ENCODE peak calls at places on chromosomes 4 and X, in ten cellular contexts. B is BE2C, X is neural progenitor cell, J is psoas muscle, K is PC-9, A is AG04450, D is spleen, Z is H9, Y is lung, R is uterus. S is an unnamed sample. For H3K9me3 and H3K27me3, the result is how much of the 10 kb centered on the place peaks cover.

GRCh38 chrX:154515803-154516654 is at the start of gene FAM3A:
- DNase-seq in B (peak), X (peak), J (peak), K (peak), A (peak), D (peak), Z (peak), Y (peak), R (peak), S (peak)

GRCh38 chrX:121823406-121823805 is 776.0 kb downstream of the GLUD2 start:
- DNase-seq in B (no peak), X (no peak), J (no peak), K (no peak), A (no peak), D (no peak), Z (peak), Y (no peak), R (no peak), S (no peak)

GRCh38 chr4:145935253-145936141 is 3.1 kb downstream of the ZNF827 start:
- DNase-seq in B (peak), X (peak), J (peak), K (no peak), A (no peak), D (no peak), Z (peak), Y (no peak), R (peak), S (no peak)

GRCh38 chr4:149997881-149998421 is 80.3 kb upstream of the DCLK2 start:
- DNase-seq in B (no peak), X (no peak), J (no peak), K (peak), A (no peak), D (no peak), Z (no peak), Y (no peak), R (no peak), S (no peak)

GRCh38 chrX:53481816-53482485 is 47.8 kb upstream of the HSD17B10 start:
- DNase-seq in B (peak), X (peak), J (peak), K (peak), A (peak), D (no peak), Z (peak), Y (peak), R (no peak), S (peak)

GRCh38 chr4:7159923-7160322 is 32.4 kb upstream of the SORCS2 start:
- DNase-seq in B (no peak), X (no peak), J (no peak), K (no peak), A (no peak), D (no peak), Z (peak), Y (no peak), R (no peak), S (no peak)

GRCh38 chr4:47313396-47313795 is 150.1 kb downstream of the COMMD8 start:
- DNase-seq in B (no peak), X (no peak), J (no peak), K (no peak), A (no peak), D (no peak), Z (no peak), Y (no peak), R (no peak), S (no peak)

GRCh38 chr4:76738081-76738931 is 159.6 kb downstream of the SOWAHB start:
- DNase-seq in B (no peak), X (no peak), J (no peak), K (no peak), A (peak), D (no peak), Z (no peak), Y (no peak), R (peak), S (no peak)

GRCh38 chrX:114619874-114620273 is 36.0 kb downstream of the HTR2C start:
- DNase-seq in B (peak), X (no peak), J (no peak), K (no peak), A (no peak), D (no peak), Z (no peak), Y (no peak), R (no peak), S (no peak)

GRCh38 chrX:46628406-46629371 is 55.1 kb downstream of the CHST7 start:
- DNase-seq in B (no peak), X (no peak), J (peak), K (no peak), A (peak), D (no peak), Z (no peak), Y (peak), R (peak), S (no peak)

GRCh38 chrX:20320461-20321159 is 53.9 kb upstream of the RPS6KA3 start:
- DNase-seq in B (no peak), X (no peak), J (no peak), K (no peak), A (no peak), D (peak), Z (no peak), Y (no peak), R (no peak), S (peak)

GRCh38 chr4:3346146-3346545 is 53.3 kb downstream of the RGS12 start:
- DNase-seq in B (peak), X (peak), J (no peak), K (peak), A (peak), D (no peak), Z (no peak), Y (peak), R (no peak), S (no peak)

GRCh38 chr4:173505924-173506779 is 23.9 kb downstream of the HAND2 start:
- DNase-seq in B (peak), X (peak), J (no peak), K (peak), A (no peak), D (no peak), Z (peak), Y (no peak), R (no peak), S (no peak)

GRCh38 chr4:187603093-187603395 is 392.5 kb upstream of the ZFP42 start:
- DNase-seq in B (no peak), X (no peak), J (no peak), K (no peak), A (peak), D (no peak), Z (no peak), Y (no peak), R (no peak), S (no peak)

GRCh38 chr4:146072381-146072780 is 103.1 kb upstream of the LSM6 start:
- DNase-seq in B (no peak), X (no peak), J (no peak), K (no peak), A (no peak), D (no peak), Z (no peak), Y (no peak), R (no peak), S (no peak)

DNA sequence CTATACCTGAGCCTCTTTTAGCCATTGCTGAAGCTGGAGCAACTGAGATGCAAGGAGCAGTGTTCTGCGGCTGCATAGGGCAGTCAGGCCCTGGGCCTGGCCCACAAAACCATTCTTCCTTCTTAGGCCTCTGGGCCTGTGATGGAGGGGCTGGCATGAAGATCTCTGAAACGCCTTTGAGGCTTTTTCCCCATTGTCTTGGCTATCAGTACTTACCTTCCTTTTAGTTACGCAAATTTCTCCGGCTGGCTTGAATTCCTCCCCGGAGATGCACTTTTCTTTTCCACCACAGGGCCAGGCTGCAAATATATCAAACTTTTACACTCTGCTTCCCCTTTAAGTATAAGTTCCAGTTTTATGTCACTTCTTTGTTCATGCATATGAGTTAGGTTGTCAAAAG is 194.5 kb upstream of the PCDH7 start:
- DNase-seq in B (no peak), X (no peak), J (no peak), K (no peak), A (no peak), D (no peak), Z (peak), Y (no peak), R (no peak), S (no peak)
- H3K9me3 ChIP-seq in B (under half), X (under half), J (under half), K (under half), A (under half), D (under half), Z (under half), Y (under half), R (under half), S (under half)

DNA sequence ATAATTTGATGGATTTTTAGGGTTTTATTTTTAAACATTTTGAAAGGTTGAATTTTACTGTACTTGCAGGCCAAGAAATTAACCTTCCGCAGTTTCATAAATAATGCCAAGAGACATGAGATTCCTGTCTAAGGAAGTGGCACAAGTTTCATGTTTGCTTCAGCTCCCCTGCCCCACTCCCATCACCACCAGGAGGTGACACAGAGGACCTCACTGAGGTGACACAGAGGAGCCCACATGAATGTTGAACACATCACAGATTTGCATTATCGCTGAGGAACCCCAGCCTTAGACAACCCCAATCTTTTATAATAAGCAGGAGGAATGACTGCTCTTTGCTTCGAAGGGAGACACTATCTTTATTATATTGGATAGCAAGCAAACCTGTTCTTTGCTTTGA is 491.4 kb upstream of the ATOH1 start:
- DNase-seq in B (no peak), X (no peak), J (no peak), K (no peak), A (no peak), D (no peak), Z (no peak), Y (no peak), R (no peak), S (no peak)
- TF ChIP-seq CTCF in B (no peak), X (peak), J (no peak), K (no peak), A (no peak), D (no peak), Z (no peak), Y (no peak), R (no peak), S (no peak)

GRCh38 chrX:137040113-137040794 is 6.5 kb upstream of the GPR101 start:
- DNase-seq in B (no peak), X (no peak), J (no peak), K (no peak), A (no peak), D (no peak), Z (no peak), Y (no peak), R (no peak), S (no peak)

GRCh38 chrX:137041329-137041728 is 7.5 kb upstream of the GPR101 start:
- DNase-seq in B (no peak), X (no peak), J (no peak), K (no peak), A (no peak), D (no peak), Z (no peak), Y (no peak), R (no peak), S (no peak)

GRCh38 chrX:137044893-137045292 is 11.1 kb upstream of the GPR101 start:
- DNase-seq in B (no peak), X (no peak), J (no peak), K (no peak), A (no peak), D (no peak), Z (no peak), Y (no peak), R (no peak), S (no peak)

GRCh38 chrX:137043736-137044135 is 9.9 kb upstream of the GPR101 start:
- DNase-seq in B (no peak), X (no peak), J (no peak), K (no peak), A (no peak), D (no peak), Z (no peak), Y (no peak), R (no peak), S (no peak)
- H3K27me3 ChIP-seq in B (under half), X (under half), J (under half), K (half or more), A (under half), D (under half), Z (under half), Y (under half), R (under half), S (under half)

GRCh38 chr4:14072506-14072905 is 445.0 kb upstream of the BOD1L1 start:
- DNase-seq in B (no peak), X (no peak), J (no peak), K (no peak), A (no peak), D (no peak), Z (no peak), Y (no peak), R (no peak), S (no peak)

GRCh38 chr4:14064969-14065368 is 437.4 kb upstream of the BOD1L1 start:
- DNase-seq in B (no peak), X (peak), J (no peak), K (no peak), A (no peak), D (no peak), Z (no peak), Y (no peak), R (no peak), S (no peak)

GRCh38 chr4:14070289-14070880 is 442.9 kb upstream of the BOD1L1 start:
- DNase-seq in B (no peak), X (no peak), J (no peak), K (no peak), A (no peak), D (no peak), Z (no peak), Y (no peak), R (no peak), S (no peak)

GRCh38 chr4:14069871-14070270 is 442.3 kb upstream of the BOD1L1 start:
- DNase-seq in B (no peak), X (peak), J (no peak), K (no peak), A (no peak), D (no peak), Z (no peak), Y (no peak), R (no peak), S (no peak)
- H3K9me3 ChIP-seq in B (under half), X (under half), J (under half), K (under half), A (under half), D (under half), Z (under half), Y (under half), R (under half), S (under half)

GRCh38 chrX:49695276-49696180 is at the start of gene PAGE1:
- DNase-seq in B (no peak), X (no peak), J (no peak), K (no peak), A (no peak), D (no peak), Z (no peak), Y (no peak), R (no peak), S (no peak)
- TF ChIP-seq CTCF in B (no peak), X (no peak), J (no peak), K (no peak), A (no peak), D (no peak), Z (no peak), Y (no peak), R (no peak), S (no peak)

GRCh38 chr4:876780-877179 is 50.9 kb upstream of the CPLX1 start:
- DNase-seq in B (peak), X (peak), J (no peak), K (no peak), A (no peak), D (no peak), Z (peak), Y (no peak), R (no peak), S (no peak)
- H3K27me3 ChIP-seq in B (under half), X (under half), J (under half), K (under half), A (under half), D (under half), Z (under half), Y (under half), R (under half), S (under half)

GRCh38 chr4:445410-445809 is 53.5 kb downstream of the ZNF721 start:
- DNase-seq in B (no peak), X (no peak), J (no peak), K (no peak), A (no peak), D (no peak), Z (no peak), Y (no peak), R (no peak), S (no peak)
- H3K9me3 ChIP-seq in B (under half), X (half or more), J (half or more), K (half or more), A (under half), D (half or more), Z (half or more), Y (half or more), R (half or more), S (half or more)

GRCh38 chr4:139562067-139562684 is 6.2 kb upstream of the SETD7 start:
- DNase-seq in B (no peak), X (no peak), J (no peak), K (no peak), A (no peak), D (no peak), Z (no peak), Y (no peak), R (no peak), S (no peak)

GRCh38 chr4:139562839-139563238 is 6.8 kb upstream of the SETD7 start:
- DNase-seq in B (no peak), X (no peak), J (no peak), K (no peak), A (no peak), D (no peak), Z (no peak), Y (no peak), R (no peak), S (no peak)

GRCh38 chr4:139563515-139563914 is 7.5 kb upstream of the SETD7 start:
- DNase-seq in B (no peak), X (no peak), J (no peak), K (no peak), A (no peak), D (no peak), Z (no peak), Y (no peak), R (no peak), S (no peak)

GRCh38 chr4:139568206-139568969 is 12.4 kb upstream of the SETD7 start:
- DNase-seq in B (no peak), X (peak), J (no peak), K (no peak), A (no peak), D (no peak), Z (peak), Y (no peak), R (no peak), S (no peak)

GRCh38 chr4:139564502-139564901 is 8.5 kb upstream of the SETD7 start:
- DNase-seq in B (no peak), X (no peak), J (no peak), K (no peak), A (no peak), D (no peak), Z (no peak), Y (no peak), R (no peak), S (no peak)
- TF ChIP-seq CTCF in B (peak), X (peak), J (no peak), K (no peak), A (peak), D (no peak), Z (peak), Y (no peak), R (no peak), S (peak)

S was measured in CD4-positive, alpha-beta T cell.